ENCODE peak calls at places on chromosomes 3 and 15, in seven cellular contexts. W is cardiac fibroblast, K is HFF-Myc, X is foreskin fibroblast, Z is tibial nerve, O is astrocyte of the spinal cord, E is GM20000. Q is an unnamed sample.

GRCh38 chr15:52263563-52263962 is 32.0 kb downstream of the MYO5C start:
- DNase-seq in X (no peak), K (no peak), O (no peak), E (no peak), Z (no peak), W (no peak), Q (no peak)

GRCh38 chr3:48662753-48663488 is at the start of gene CELSR3:
- DNase-seq in E (peak), Z (peak), W (peak), X (peak), K (peak), O (peak), Q (peak)

GRCh38 chr15:80604583-80605506 is 90.3 kb upstream of the ABHD17C start:
- DNase-seq in K (no peak), E (no peak), O (no peak), W (no peak), X (no peak), Z (no peak), Q (no peak)

GRCh38 chr3:154657265-154657664 is 227.3 kb upstream of the GPR149 start:
- DNase-seq in X (no peak), K (no peak), W (no peak), Z (no peak), O (no peak), E (no peak), Q (no peak)

GRCh38 chr15:69060744-69061143 is 46.2 kb downstream of the NOX5 start:
- DNase-seq in K (no peak), W (no peak), O (no peak), E (no peak), X (no peak), Z (no peak), Q (peak)

GRCh38 chr3:25142609-25143355 is 285.3 kb upstream of the RARB start:
- DNase-seq in K (no peak), O (no peak), X (no peak), W (no peak), Z (no peak), E (no peak), Q (no peak)

GRCh38 chr15:40845511-40846284 is 1.9 kb downstream of the SPINT1 start:
- DNase-seq in K (no peak), O (no peak), Z (no peak), E (no peak), X (no peak), W (no peak), Q (no peak)

GRCh38 chr3:195580733-195581443 is 2.9 kb downstream of the APOD start:
- DNase-seq in O (peak), K (no peak), Z (no peak), W (peak), X (peak), E (no peak), Q (no peak)

GRCh38 chr15:70259640-70260066 is 161.9 kb upstream of the TLE3 start:
- DNase-seq in E (no peak), Z (no peak), O (no peak), W (no peak), X (no peak), K (no peak), Q (no peak)

GRCh38 chr15:79329186-79329611 is 18.3 kb downstream of the TMED3 start:
- DNase-seq in W (peak), O (peak), Z (no peak), X (peak), K (peak), E (no peak), Q (no peak)

GRCh38 chr3:169512991-169513390 is 150.5 kb downstream of the MECOM start:
- DNase-seq in E (no peak), W (no peak), K (no peak), Z (no peak), O (no peak), X (no peak), Q (no peak)

GRCh38 chr15:42056934-42057743 is 36.3 kb upstream of the PLA2G4E start:
- DNase-seq in Z (no peak), X (peak), W (peak), O (peak), E (peak), K (no peak), Q (peak)

GRCh38 chr3:55899887-55900286 is 412.8 kb upstream of the WNT5A start:
- DNase-seq in O (no peak), Z (no peak), E (peak), W (no peak), X (no peak), K (no peak), Q (peak)

GRCh38 chr15:60831540-60831939 is 352.6 kb upstream of the ICE2 start:
- DNase-seq in E (no peak), K (no peak), X (no peak), O (no peak), Z (no peak), W (peak), Q (no peak)

GRCh38 chr15:60835000-60835399 is 356.1 kb upstream of the ICE2 start:
- DNase-seq in E (no peak), W (no peak), K (no peak), Z (no peak), X (no peak), O (no peak), Q (no peak)

GRCh38 chr15:60827492-60827891 is 348.6 kb upstream of the ICE2 start:
- DNase-seq in X (no peak), E (no peak), W (no peak), Z (no peak), K (no peak), O (no peak), Q (no peak)

GRCh38 chr15:60830479-60830878 is 351.5 kb upstream of the ICE2 start:
- DNase-seq in Z (no peak), W (peak), X (peak), O (peak), E (no peak), K (peak), Q (no peak)

GRCh38 chr15:60829416-60829815 is 350.5 kb upstream of the ICE2 start:
- DNase-seq in E (no peak), O (no peak), W (peak), Z (no peak), X (peak), K (peak), Q (no peak)
- TF ChIP-seq CTCF in E (no peak), O (no peak), W (no peak), Z (no peak), X (peak), K (no peak), Q (no peak)

DNA sequence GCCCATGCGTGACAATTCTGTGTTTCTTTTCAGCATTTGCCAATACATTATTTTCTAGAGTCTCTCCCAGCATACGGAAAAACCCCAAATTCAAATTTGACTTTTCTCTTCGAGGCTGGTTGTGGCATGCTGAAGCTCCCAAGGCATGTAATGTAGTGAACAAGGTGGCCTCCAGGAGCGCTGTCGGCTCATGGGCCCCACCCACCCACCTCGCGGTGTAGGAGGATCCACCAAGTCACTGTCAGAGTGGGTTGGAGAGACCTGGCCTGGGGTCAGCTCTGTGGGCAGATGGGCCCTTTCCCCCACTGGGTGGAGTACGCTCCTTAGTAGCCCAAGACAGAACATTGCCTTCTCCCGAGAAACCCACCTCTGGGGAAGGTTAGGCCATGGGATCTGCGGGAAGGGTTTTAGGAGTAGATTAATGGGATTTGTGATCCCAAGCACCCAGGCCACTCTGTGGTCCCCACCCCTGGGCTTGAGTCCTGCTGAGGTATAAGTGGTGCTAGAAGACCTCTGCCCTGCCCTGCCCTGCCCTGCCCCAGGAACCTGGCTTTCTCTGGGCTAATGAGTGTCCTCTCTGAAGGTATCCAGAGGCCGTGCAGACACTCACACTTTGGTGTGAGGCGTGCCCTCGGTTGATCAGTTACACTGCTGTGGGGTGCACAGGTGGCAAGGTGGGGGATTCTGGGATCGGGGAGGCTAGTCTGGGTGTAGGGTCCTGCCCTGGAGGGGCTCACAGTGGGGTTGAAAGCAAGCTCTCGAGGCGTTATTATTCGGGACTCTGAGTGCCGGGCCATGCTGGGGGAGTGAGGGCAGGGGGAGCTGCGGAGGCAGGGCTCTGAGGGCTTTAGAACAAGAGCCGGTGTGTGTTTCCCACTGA is 97.9 kb downstream of the APBA2 start:
- DNase-seq in O (no peak), E (no peak), Z (no peak), K (no peak), X (no peak), W (no peak), Q (no peak)
- TF ChIP-seq CTCF in O (no peak), E (no peak), Z (no peak), K (peak), X (no peak), W (no peak), Q (no peak)

DNA sequence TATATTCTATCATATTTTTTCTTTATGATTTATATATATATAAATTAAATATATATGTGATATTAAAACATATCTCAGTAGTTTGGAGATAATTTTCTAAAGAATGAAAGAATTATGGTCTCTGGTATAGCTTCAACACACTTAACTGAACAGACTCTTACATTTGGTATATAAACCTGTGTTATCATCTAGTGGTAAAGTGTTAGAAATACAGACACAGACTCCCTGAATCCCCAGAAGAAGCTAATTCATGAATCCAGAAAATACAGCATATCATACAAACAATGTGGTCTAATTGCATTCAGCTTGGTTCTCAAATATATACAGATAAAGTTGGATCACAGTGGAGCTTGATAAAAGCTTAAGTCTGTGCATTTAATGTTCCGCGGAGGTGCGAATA is 1100.4 kb downstream of the ROBO2 start:
- DNase-seq in Z (no peak), X (no peak), K (no peak), E (no peak), O (peak), W (no peak), Q (no peak)
- TF ChIP-seq CTCF in Z (no peak), X (no peak), K (no peak), E (no peak), O (peak), W (no peak), Q (no peak)

DNA sequence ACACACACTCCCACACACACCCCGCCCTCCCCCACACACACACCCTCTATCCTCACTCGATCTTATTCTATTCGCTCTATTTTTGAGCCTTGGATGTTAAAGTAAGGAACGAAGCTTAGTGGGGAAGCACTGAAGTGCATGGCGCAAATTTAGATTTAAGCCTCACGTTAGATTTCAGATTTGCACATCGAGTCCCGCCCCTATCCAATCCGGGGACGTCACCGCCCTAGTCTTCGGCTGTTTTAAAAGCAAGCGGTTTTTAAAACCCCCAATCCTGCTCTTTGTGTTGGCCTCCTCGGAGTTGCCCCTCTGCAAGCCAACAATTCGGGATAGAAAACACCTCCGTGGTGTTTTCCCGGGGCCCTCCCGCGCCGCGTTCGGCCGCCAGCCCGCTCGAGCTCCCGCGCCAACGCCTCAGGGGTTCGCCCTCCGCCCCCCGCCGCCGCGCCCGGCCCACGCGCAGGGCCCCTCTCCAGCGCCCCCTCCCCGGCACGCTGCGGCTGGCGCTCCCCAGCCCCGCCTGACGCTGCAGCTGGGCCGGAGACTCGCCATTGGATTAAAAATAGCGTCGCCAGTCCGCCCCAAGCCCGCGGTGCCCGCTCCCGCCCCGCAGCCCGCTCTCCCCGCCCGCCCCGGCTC is at the start of gene USP13:
- DNase-seq in O (peak), X (peak), E (peak), K (peak), W (peak), Z (no peak), Q (peak)
- TF ChIP-seq CTCF in O (no peak), X (no peak), E (no peak), K (no peak), W (no peak), Z (no peak), Q (no peak)

DNA sequence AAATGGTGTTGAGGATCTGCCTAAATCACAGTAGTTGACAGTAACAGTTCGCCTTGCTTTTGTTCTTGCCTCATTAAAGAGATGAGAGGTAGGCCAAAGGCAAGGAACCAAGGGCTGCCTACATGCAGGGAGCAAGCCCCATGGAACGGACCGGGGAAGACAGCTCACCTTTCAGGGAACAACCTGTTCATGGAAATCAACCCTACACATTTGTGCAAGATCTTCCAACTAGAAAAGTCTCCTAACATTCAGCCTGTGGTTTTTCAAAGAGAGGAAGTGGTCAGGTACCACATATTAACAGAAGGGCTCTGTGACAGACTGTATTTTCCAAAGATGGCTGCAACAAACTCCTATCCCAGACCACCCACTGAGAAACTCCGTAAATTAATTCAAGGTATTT is 1031.8 kb upstream of the NR2F2 start:
- DNase-seq in K (no peak), Z (no peak), E (no peak), O (no peak), W (no peak), X (no peak), Q (no peak)
- TF ChIP-seq CTCF in K (no peak), Z (no peak), E (no peak), O (no peak), W (no peak), X (no peak), Q (no peak)

GRCh38 chr3:166303685-166304084 is 466.5 kb upstream of the BCHE start:
- DNase-seq in Z (no peak), E (no peak), O (no peak), K (no peak), X (no peak), W (no peak), Q (no peak)

DNA sequence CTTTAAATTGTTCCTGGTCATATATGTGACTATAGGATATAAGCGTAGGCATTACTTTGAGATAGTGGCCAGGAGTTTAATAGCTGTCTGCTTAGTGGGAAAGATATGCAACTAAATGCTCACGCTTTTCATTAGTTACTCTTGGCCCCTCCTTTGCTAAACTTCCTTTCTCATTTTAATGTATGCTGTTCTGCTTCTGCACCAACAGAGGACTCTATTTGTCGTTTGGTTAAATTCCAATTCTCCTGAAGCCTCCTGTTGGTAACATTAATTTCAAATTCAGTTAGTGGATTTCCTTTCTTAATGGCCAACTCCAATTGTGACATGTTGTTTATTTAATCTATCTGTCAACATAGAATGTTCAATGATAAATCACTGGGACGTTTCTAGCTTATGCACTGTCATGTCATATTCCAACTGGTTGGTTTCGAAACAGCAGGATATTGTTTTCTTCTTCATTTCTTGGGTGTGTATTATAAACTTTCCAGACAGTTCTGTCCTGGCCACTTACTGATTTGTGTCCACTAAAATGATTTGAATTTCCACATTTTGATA is 467.4 kb upstream of the BCHE start:
- DNase-seq in O (no peak), E (no peak), K (no peak), W (no peak), Z (no peak), X (no peak), Q (no peak)
- TF ChIP-seq CTCF in O (no peak), E (no peak), K (no peak), W (no peak), Z (no peak), X (no peak), Q (no peak)

Q was measured in GM10248.